ENCODE peak calls at places on chromosome 1, in four cellular contexts. B is RWPE2, Q is Panc1, Y is sciatic nerve. E is an unnamed sample.

GRCh38 chr1:36178479-36179219 is 22.7 kb downstream of the MAP7D1 start:
- ATAC-seq in B (no peak), Q (peak), Y (no peak), E (no peak)

GRCh38 chr1:29793101-29793546 is 556.8 kb downstream of the PTPRU start:
- ATAC-seq in Q (peak), Y (peak), B (peak), E (peak)

GRCh38 chr1:201714542-201715276 is 114.2 kb upstream of the IPO9 start:
- ATAC-seq in B (peak), Y (peak), Q (peak), E (peak)

GRCh38 chr1:225361176-225361575 is 66.7 kb downstream of the LBR start:
- ATAC-seq in Y (no peak), Q (no peak), B (no peak), E (no peak)

GRCh38 chr1:3547055-3548005 is 64.0 kb downstream of the MEGF6 start:
- ATAC-seq in Y (no peak), Q (no peak), B (no peak), E (peak)

GRCh38 chr1:12546771-12547585 is 71.0 kb downstream of the DHRS3 start:
- ATAC-seq in Y (peak), B (no peak), Q (no peak), E (no peak)

GRCh38 chr1:76501136-76501535 is 366.1 kb upstream of the ST6GALNAC5 start:
- ATAC-seq in Y (no peak), B (no peak), Q (no peak), E (no peak)

GRCh38 chr1:11934295-11935039 is at the start of gene PLOD1:
- ATAC-seq in Q (peak), B (peak), Y (peak), E (peak)

GRCh38 chr1:167681497-167682102 is 40.2 kb upstream of the MPZL1 start:
- ATAC-seq in B (no peak), Q (no peak), Y (peak), E (no peak)

GRCh38 chr1:85137660-85138059 is 63.2 kb downstream of the SYDE2 start:
- ATAC-seq in Q (peak), Y (no peak), B (no peak), E (no peak)

GRCh38 chr1:188615321-188615720 is 1786.6 kb downstream of the PLA2G4A start:
- ATAC-seq in B (no peak), Y (no peak), Q (no peak), E (no peak)

GRCh38 chr1:43980255-43981134 is 1.5 kb downstream of the B4GALT2 start:
- ATAC-seq in Q (no peak), B (peak), Y (no peak), E (peak)